ENCODE peak calls at places on chromosomes 3 and 15, in four cellular contexts. E is esophagus squamous epithelium, W is aorta, I is ovary. C is an unnamed sample. For H3K4me1, the result is how much of the 10 kb centered on the place peaks cover.

GRCh38 chr3:168696119-168696518 is 600.4 kb upstream of the GOLIM4 start:
- DNase-seq in W (no peak), E (no peak), I (no peak), C (no peak)

GRCh38 chr3:52194541-52195296 is 3.2 kb upstream of the ALAS1 start:
- DNase-seq in E (no peak), W (no peak), I (peak), C (peak)

GRCh38 chr3:105118905-105119304 is 247.8 kb upstream of the ALCAM start:
- DNase-seq in E (no peak), W (no peak), I (no peak), C (no peak)

GRCh38 chr3:172142074-172143059 is 103.0 kb downstream of the FNDC3B start:
- DNase-seq in E (no peak), I (no peak), W (no peak), C (no peak)

GRCh38 chr3:150546226-150547044 is at the start of the genes EIF2A and SERP1:
- DNase-seq in I (peak), W (peak), E (peak), C (peak)

GRCh38 chr3:13019706-13020105 is 53.5 kb downstream of the IQSEC1 start:
- DNase-seq in E (no peak), W (no peak), I (no peak), C (no peak)

GRCh38 chr3:36212291-36212690 is 168.0 kb upstream of the STAC start:
- DNase-seq in W (no peak), E (no peak), I (no peak), C (no peak)

GRCh38 chr15:70617076-70617910 is 146.1 kb downstream of the UACA start:
- DNase-seq in W (no peak), E (no peak), I (no peak), C (no peak)

GRCh38 chr3:142984255-142984654 is 17.1 kb upstream of the U2SURP start:
- DNase-seq in W (no peak), E (no peak), I (no peak), C (no peak)

GRCh38 chr3:140117111-140117526 is 182.1 kb downstream of the CLSTN2 start:
- DNase-seq in W (no peak), E (no peak), I (no peak), C (no peak)

GRCh38 chr15:74180689-74181602 is 7.4 kb downstream of the ISLR start:
- DNase-seq in I (no peak), W (peak), E (no peak), C (peak)

GRCh38 chr3:94414412-94414811 is 351.6 kb downstream of the NSUN3 start:
- DNase-seq in W (no peak), I (no peak), E (no peak), C (no peak)

GRCh38 chr15:59491062-59491461 is 53.1 kb downstream of the FAM81A start:
- DNase-seq in E (no peak), I (no peak), W (no peak), C (no peak)

GRCh38 chr3:52523386-52524257 is 10.0 kb downstream of the NT5DC2 start:
- DNase-seq in W (peak), E (no peak), I (no peak), C (peak)

GRCh38 chr3:50164056-50164455 is 8.9 kb downstream of the SEMA3F start:
- DNase-seq in W (peak), I (peak), E (no peak), C (peak)

GRCh38 chr3:64686446-64686908 is 1.3 kb downstream of the ADAMTS9 start:
- DNase-seq in I (no peak), W (no peak), E (no peak), C (no peak)

GRCh38 chr3:169818330-169818729 is 5.6 kb upstream of the LRRC34 start:
- DNase-seq in E (no peak), I (no peak), W (no peak), C (no peak)

GRCh38 chr3:42301446-42302175 is 35.6 kb upstream of the CCK start:
- DNase-seq in I (no peak), W (no peak), E (no peak), C (no peak)

GRCh38 chr3:22582291-22582690 is 620.8 kb upstream of the UBE2E2 start:
- DNase-seq in I (no peak), E (no peak), W (no peak), C (no peak)

GRCh38 chr3:17580901-17581300 is 161.5 kb downstream of the TBC1D5 start:
- DNase-seq in E (no peak), I (no peak), W (no peak), C (no peak)

DNA sequence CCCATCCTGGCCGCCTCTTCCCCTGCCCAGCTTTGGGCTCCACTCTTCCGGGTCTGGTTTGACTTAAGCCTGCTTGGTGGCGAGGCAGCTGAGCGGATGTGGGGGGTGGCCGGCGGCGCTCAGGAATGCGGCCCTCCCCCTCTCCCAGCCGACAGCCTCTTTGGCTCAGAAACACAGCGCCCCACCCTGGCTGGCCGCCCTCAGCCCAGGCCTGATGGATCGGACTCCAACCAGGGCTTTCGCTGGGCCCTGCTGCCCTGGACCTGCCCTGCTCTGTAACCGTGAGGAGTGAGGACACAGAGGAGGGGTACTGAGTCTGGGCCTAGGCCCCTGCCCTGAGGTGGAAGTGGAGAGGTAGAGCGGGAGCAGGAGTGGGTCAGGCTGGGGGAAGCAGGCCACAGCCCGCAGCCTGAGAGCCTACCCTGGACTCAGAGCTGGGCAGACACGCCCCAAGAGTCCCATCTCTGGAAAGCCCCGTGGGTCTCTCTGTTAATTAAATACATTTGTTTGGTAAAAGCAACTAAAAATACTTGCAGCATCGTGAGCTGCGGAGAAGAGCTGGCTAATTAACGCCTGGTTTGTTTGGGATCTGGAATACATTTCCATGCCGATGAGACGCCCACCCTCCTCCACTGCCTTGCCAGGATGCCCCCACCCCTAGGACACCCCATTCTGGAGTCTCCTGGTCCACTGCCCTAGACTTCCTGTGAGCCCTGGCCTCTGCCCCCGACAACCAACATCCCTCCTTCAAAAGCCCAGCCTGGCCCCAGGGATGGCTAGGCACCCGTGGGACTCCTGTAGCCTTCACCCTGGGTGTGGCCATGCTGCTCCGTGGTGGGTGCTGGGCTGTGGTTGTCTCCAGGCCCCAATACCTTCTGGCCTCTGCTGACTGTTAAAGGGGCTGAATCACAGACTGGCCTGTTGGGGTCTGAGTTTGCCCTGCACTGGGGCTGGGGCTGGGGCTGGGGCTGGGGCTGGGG is 19.6 kb downstream of the PLXNA1 start:
- DNase-seq in W (peak), I (peak), E (no peak), C (peak)
- H3K4me3 ChIP-seq in W (no peak), I (no peak), E (no peak), C (no peak)

DNA sequence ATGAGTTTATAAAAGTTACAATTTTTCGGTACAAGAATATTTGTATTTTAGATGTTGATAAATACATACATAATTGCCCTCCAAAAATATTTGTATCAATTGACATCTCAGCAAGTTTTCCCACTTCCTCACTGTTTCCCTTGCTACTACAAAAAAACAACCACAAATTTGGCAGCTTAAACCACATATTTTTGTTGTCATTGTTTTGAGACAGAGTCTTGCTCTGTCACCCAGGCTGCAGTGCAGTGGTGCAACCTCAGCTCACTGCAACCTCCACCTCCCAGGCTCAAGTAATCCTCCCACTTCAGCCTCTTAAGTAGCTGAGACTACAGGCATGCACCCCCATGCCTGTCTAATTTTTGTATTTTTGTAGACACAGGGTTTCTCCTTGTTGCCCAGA is 162.8 kb upstream of the RARB start:
- DNase-seq in W (no peak), E (no peak), I (no peak), C (no peak)
- H3K27ac ChIP-seq in W (no peak), E (no peak), I (no peak), C (no peak)

GRCh38 chr15:92843819-92844218 is 56.3 kb upstream of the CHD2 start:
- DNase-seq in W (no peak), E (no peak), I (no peak), C (no peak)
- H3K4me1 ChIP-seq in W (under half), E (under half), I (under half), C (under half)

GRCh38 chr15:72216079-72216478 is 14.9 kb downstream of the PKM start:
- DNase-seq in E (no peak), I (no peak), W (no peak), C (no peak)

GRCh38 chr15:72222433-72222832 is 8.6 kb downstream of the PKM start:
- DNase-seq in W (peak), I (no peak), E (no peak), C (peak)

GRCh38 chr15:72217216-72217615 is 13.8 kb downstream of the PKM start:
- DNase-seq in I (no peak), E (no peak), W (no peak), C (no peak)

DNA sequence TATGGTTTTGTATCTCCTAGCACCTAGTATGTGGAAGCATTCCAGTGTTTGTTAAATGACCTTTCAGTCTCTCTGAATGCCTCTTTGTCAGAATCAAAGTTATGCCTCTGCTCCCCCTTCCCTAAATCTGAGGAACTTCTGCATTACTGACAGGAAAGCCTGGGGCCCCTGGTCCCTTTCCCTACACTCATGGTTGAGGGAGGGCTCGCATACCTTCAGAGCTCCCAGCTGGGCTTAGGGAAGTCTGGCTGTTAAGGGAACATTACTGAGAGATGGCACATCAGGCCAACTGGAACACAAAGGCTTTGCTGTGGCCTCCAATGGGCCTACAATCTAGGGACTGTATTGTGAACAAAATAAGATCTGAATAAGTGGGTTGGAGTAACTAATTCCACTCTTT is 10.3 kb downstream of the PKM start:
- DNase-seq in E (no peak), W (no peak), I (no peak), C (no peak)
- H3K4me3 ChIP-seq in E (no peak), W (no peak), I (no peak), C (no peak)

GRCh38 chr3:14373753-14374376 is 28.5 kb upstream of the SLC6A6 start:
- DNase-seq in E (no peak), W (no peak), I (no peak), C (no peak)

GRCh38 chr3:14371573-14372474 is 30.6 kb upstream of the SLC6A6 start:
- DNase-seq in E (peak), W (peak), I (no peak), C (peak)

GRCh38 chr3:14374444-14374883 is 27.9 kb upstream of the SLC6A6 start:
- DNase-seq in E (no peak), I (no peak), W (peak), C (no peak)

GRCh38 chr3:14370719-14371572 is 31.5 kb upstream of the SLC6A6 start:
- DNase-seq in W (no peak), E (no peak), I (no peak), C (no peak)

GRCh38 chr3:14372587-14372986 is 29.8 kb upstream of the SLC6A6 start:
- DNase-seq in W (no peak), I (no peak), E (no peak), C (no peak)
- H3K27ac ChIP-seq in W (no peak), I (no peak), E (peak), C (peak)

DNA sequence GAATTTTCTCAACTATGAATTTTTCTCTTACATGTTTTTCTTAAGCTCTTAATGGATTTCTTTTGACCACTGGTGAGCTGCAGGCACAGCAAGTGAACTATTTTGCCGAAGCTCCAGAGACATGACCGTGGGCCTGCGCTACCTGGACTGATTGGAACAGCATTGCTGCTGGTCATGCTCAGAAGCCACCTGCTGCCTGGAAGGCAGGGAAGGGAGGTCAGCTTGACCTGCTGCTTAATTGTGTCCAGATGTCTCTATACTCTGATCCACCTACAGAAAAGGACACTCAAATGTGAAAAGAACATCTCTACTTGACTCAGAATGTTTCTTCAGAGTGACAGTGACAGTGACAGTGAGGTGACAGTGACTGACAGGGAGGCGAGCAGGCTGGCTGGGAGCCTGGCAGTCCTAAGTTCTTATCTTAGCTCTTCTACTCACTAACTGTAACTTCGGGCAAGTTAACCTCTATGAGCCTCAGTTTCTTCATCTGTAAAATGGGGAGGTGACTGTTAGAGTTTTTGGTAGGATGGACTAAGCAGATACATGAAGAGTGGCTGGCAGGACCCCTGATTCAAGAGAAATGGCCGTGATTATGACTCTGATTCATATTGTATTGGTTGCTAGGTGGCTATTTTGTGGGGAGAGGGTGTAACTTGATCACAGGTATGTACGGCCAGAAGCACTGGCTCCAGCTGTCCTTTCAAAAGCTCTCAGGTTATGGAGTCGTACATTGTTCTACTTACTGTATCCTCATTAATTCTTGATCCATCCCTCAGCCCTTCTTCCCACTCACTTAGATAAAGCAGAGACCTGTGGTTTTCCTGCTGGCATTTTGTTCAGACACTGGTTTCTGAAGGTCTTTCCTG is 54.8 kb upstream of the DLG1 start:
- DNase-seq in E (no peak), I (no peak), W (no peak), C (no peak)
- H3K4me1 ChIP-seq in E (under half), I (under half), W (under half), C (under half)